ENCODE peak calls at places on chromosomes 5 and 9, in eight cellular contexts. L is AG08396; R is T-helper 1 cell; J is SHP77; U is G401; G is anterior cingulate cortex; C is stimulated activated CD8-positive, alpha-beta memory T cell treated with anti-CD3 and anti-CD28 coated beads, Interleukin-4, amount 100 ng/mL, for 4 hours; A is WTC11. X is an unnamed sample.

GRCh38 chr5:131384616-131385214 is 120.9 kb downstream of the CDC42SE2 start:
- DNase-seq in J (no peak), G (no peak), A (no peak), C (no peak), R (no peak), U (no peak), L (no peak), X (no peak)

GRCh38 chr5:176734756-176735342 is 75.5 kb upstream of the UNC5A start:
- DNase-seq in U (no peak), L (no peak), A (no peak), C (no peak), R (no peak), J (no peak), G (no peak), X (no peak)

GRCh38 chr9:6015278-6016157 is at the start of gene RANBP6:
- DNase-seq in L (peak; percentile 89), C (peak; percentile 79), R (peak; percentile 85), J (peak; percentile 31), A (peak; percentile 92), G (peak; percentile 87), U (peak; percentile 93), X (peak; percentile 87)

GRCh38 chr5:127053049-127053448 is 20.3 kb downstream of the C5orf63 start:
- DNase-seq in C (no peak), J (no peak), G (no peak), R (no peak), L (no peak), U (no peak), A (no peak), X (no peak)

GRCh38 chr5:90037646-90038045 is 371.9 kb downstream of the CETN3 start:
- DNase-seq in U (no peak), A (no peak), R (no peak), C (no peak), L (no peak), G (no peak), J (no peak), X (peak; percentile 3)

GRCh38 chr5:166926098-166926497 is 1365.3 kb upstream of the WWC1 start:
- DNase-seq in C (no peak), U (no peak), J (no peak), G (no peak), R (no peak), L (no peak), A (no peak), X (no peak)

GRCh38 chr9:131627326-131627845 is 82.1 kb downstream of the PRRT1B start:
- DNase-seq in U (no peak), R (no peak), L (no peak), J (no peak), G (no peak), C (no peak), A (no peak), X (no peak)

GRCh38 chr5:107813559-107813958 is 142.8 kb upstream of the EFNA5 start:
- DNase-seq in A (no peak), U (no peak), L (no peak), C (no peak), G (no peak), R (no peak), J (no peak), X (no peak)

GRCh38 chr9:126154869-126155268 is 171.8 kb upstream of the MVB12B start:
- DNase-seq in A (no peak), C (no peak), J (no peak), U (no peak), L (no peak), R (no peak), G (no peak), X (no peak)

GRCh38 chr5:169181785-169182184 is 119.2 kb downstream of the SLIT3 start:
- DNase-seq in G (no peak), J (no peak), A (no peak), U (no peak), C (no peak), L (no peak), R (no peak), X (no peak)

GRCh38 chr5:2670856-2671404 is 80.5 kb downstream of the IRX2 start:
- DNase-seq in G (no peak), U (no peak), C (no peak), L (no peak), J (no peak), R (no peak), A (no peak), X (no peak)

GRCh38 chr5:126676195-126676624 is 75.5 kb downstream of the PHAX start:
- DNase-seq in L (peak; percentile 80), R (peak; percentile 40), U (peak; percentile 85), A (peak; percentile 60), C (peak; percentile 28), G (peak; percentile 13), J (peak; percentile 28), X (peak; percentile 77)

GRCh38 chr5:69270827-69271226 is 36.1 kb downstream of the CDK7 start:
- DNase-seq in J (no peak), U (no peak), G (no peak), R (no peak), A (no peak), C (no peak), L (no peak), X (no peak)

GRCh38 chr5:82396396-82396795 is 118.2 kb upstream of the RPS23 start:
- DNase-seq in G (no peak), U (no peak), L (no peak), R (no peak), J (no peak), C (no peak), A (no peak), X (no peak)

GRCh38 chr5:54520438-54520846 is 2.9 kb downstream of the SNX18 start:
- DNase-seq in U (peak; percentile 46), J (no peak), A (no peak), G (no peak), R (no peak), C (no peak), L (no peak), X (peak; percentile 54)

GRCh38 chr5:97575322-97575721 is 392.3 kb upstream of the RIOK2 start:
- DNase-seq in L (no peak), J (no peak), C (no peak), R (no peak), U (no peak), A (no peak), G (no peak), X (no peak)

X was measured in NCI-H82.